ENCODE peak calls at places on chromosome 15, in eight cellular contexts. One of them, this sample, is unnamed.

GRCh38 chr15:81182746-81183402 is 13.8 kb upstream of the IL16 start:
- DNase-seq in pancreas: no peak
- DNase-seq in Calu3: no peak
- DNase-seq in GM13977: no peak
- DNase-seq in GM12865: no peak
- DNase-seq in fibroblast of lung: peak; percentile 47
- DNase-seq in neural crest cell: no peak
- DNase-seq in GM06990: no peak
- DNase-seq in this sample: no peak

GRCh38 chr15:62822228-62822627 is 220.3 kb upstream of the TPM1 start:
- DNase-seq in Calu3: no peak
- DNase-seq in GM06990: no peak
- DNase-seq in fibroblast of lung: no peak
- DNase-seq in GM12865: no peak
- DNase-seq in pancreas: no peak
- DNase-seq in neural crest cell: no peak
- DNase-seq in GM13977: no peak
- DNase-seq in this sample: no peak

GRCh38 chr15:86837631-86838030 is 758.0 kb downstream of the AGBL1 start:
- DNase-seq in Calu3: no peak
- DNase-seq in GM06990: no peak
- DNase-seq in GM13977: no peak
- DNase-seq in fibroblast of lung: peak; percentile 11
- DNase-seq in GM12865: no peak
- DNase-seq in pancreas: no peak
- DNase-seq in neural crest cell: no peak
- DNase-seq in this sample: no peak

GRCh38 chr15:90287096-90287495 is 21.6 kb downstream of the NGRN start:
- DNase-seq in neural crest cell: no peak
- DNase-seq in Calu3: no peak
- DNase-seq in pancreas: no peak
- DNase-seq in GM13977: no peak
- DNase-seq in fibroblast of lung: no peak
- DNase-seq in GM06990: no peak
- DNase-seq in GM12865: no peak
- DNase-seq in this sample: no peak

GRCh38 chr15:90219421-90220141 is 14.2 kb downstream of the CIB1 start:
- DNase-seq in Calu3: peak; percentile 68
- DNase-seq in fibroblast of lung: no peak
- DNase-seq in GM13977: peak; percentile 71
- DNase-seq in GM12865: peak; percentile 56
- DNase-seq in neural crest cell: peak; percentile 55
- DNase-seq in GM06990: peak; percentile 65
- DNase-seq in pancreas: peak; percentile 80
- DNase-seq in this sample: peak; percentile 67

GRCh38 chr15:89628791-89629715 is 26.2 kb downstream of the KIF7 start:
- DNase-seq in fibroblast of lung: no peak
- DNase-seq in GM06990: no peak
- DNase-seq in GM12865: no peak
- DNase-seq in pancreas: no peak
- DNase-seq in GM13977: peak; percentile 31
- DNase-seq in Calu3: no peak
- DNase-seq in neural crest cell: no peak
- DNase-seq in this sample: peak; percentile 11

GRCh38 chr15:98684441-98684840 is 36.1 kb downstream of the IGF1R start:
- DNase-seq in pancreas: no peak
- DNase-seq in Calu3: no peak
- DNase-seq in GM12865: no peak
- DNase-seq in neural crest cell: no peak
- DNase-seq in GM06990: no peak
- DNase-seq in GM13977: no peak
- DNase-seq in fibroblast of lung: peak; percentile 83
- DNase-seq in this sample: no peak

GRCh38 chr15:64148581-64148980 is 3.0 kb upstream of the SNX22 start:
- DNase-seq in GM13977: no peak
- DNase-seq in pancreas: no peak
- DNase-seq in fibroblast of lung: no peak
- DNase-seq in Calu3: no peak
- DNase-seq in GM06990: no peak
- DNase-seq in neural crest cell: no peak
- DNase-seq in GM12865: no peak
- DNase-seq in this sample: no peak

GRCh38 chr15:74794248-74794969 is 12.5 kb downstream of the CSK start:
- DNase-seq in pancreas: no peak
- DNase-seq in GM06990: no peak
- DNase-seq in GM12865: no peak
- DNase-seq in fibroblast of lung: no peak
- DNase-seq in neural crest cell: no peak
- DNase-seq in GM13977: no peak
- DNase-seq in Calu3: no peak
- DNase-seq in this sample: no peak

GRCh38 chr15:74794970-74795349 is 13.1 kb downstream of the CSK start:
- DNase-seq in Calu3: no peak
- DNase-seq in neural crest cell: no peak
- DNase-seq in GM12865: no peak
- DNase-seq in fibroblast of lung: no peak
- DNase-seq in pancreas: no peak
- DNase-seq in GM13977: no peak
- DNase-seq in GM06990: no peak
- DNase-seq in this sample: no peak

GRCh38 chr15:74792227-74793016 is 10.5 kb downstream of the CSK start:
- DNase-seq in neural crest cell: no peak
- DNase-seq in GM12865: no peak
- DNase-seq in GM06990: no peak
- DNase-seq in pancreas: no peak
- DNase-seq in Calu3: no peak
- DNase-seq in fibroblast of lung: no peak
- DNase-seq in GM13977: no peak
- DNase-seq in this sample: no peak

GRCh38 chr15:74791667-74792066 is 9.8 kb downstream of the CSK start:
- DNase-seq in pancreas: no peak
- DNase-seq in GM06990: no peak
- DNase-seq in fibroblast of lung: no peak
- DNase-seq in Calu3: no peak
- DNase-seq in neural crest cell: no peak
- DNase-seq in GM13977: no peak
- DNase-seq in GM12865: peak; percentile 44
- DNase-seq in this sample: no peak

DNA sequence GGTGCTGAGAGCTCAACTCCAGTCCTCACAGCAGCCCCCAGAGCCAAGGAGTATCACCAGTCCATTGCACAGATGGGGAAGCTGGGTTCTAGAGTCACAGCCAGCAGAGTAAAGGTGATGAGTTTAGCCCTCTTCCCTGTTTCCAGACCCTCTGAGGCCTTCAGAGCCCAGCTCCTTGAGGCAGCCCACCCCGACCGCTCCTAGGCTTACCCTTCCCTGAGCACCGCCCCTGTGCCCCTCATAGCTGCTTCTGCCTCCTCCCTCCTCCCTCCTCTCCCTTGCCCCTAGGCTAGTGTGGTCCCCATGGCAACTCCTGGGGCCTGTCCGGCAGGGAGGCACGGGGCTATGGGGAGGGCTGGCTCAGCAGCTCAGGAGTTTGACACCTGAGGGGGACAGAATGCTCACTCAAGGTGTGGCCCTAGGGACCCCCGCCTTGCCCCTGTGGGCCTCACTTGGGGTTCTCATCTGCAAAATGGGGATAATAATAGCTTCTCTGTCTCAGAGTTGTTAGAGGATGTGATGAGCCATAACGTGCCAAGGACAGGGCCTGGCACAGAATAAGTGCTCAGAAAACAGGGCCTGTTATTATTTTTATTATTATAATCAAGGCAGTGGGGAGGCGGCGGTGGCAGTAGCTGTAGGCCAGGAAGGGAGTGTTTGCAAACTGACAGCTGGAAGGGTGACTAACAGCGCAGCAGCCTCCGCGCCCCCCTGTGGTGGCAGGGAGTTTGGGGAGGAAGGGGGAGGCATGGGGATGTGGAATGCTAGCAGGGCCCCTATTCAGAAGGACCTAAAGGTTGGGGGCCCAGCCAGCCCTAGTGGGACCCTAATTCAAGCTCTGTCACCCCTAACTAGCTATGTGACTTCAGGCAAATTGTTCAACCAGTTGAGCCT is 11.5 kb downstream of the CSK start:
- DNase-seq in fibroblast of lung: no peak
- DNase-seq in Calu3: no peak
- DNase-seq in GM13977: no peak
- DNase-seq in GM06990: no peak
- DNase-seq in neural crest cell: peak; percentile 39
- DNase-seq in pancreas: no peak
- DNase-seq in GM12865: peak; percentile 73
- DNase-seq in this sample: no peak
- TF ChIP-seq CTCF in fibroblast of lung: peak; percentile 8
- TF ChIP-seq CTCF in Calu3: no peak
- TF ChIP-seq CTCF in GM13977: peak; percentile 69
- TF ChIP-seq CTCF in GM06990: peak; percentile 78
- TF ChIP-seq CTCF in neural crest cell: peak; percentile 21
- TF ChIP-seq CTCF in pancreas: no peak
- TF ChIP-seq CTCF in GM12865: peak; percentile 60
- TF ChIP-seq CTCF in this sample: peak; percentile 63

GRCh38 chr15:58755350-58755749 is 5.8 kb upstream of the ADAM10 start:
- DNase-seq in GM13977: no peak
- DNase-seq in fibroblast of lung: no peak
- DNase-seq in GM06990: no peak
- DNase-seq in neural crest cell: no peak
- DNase-seq in Calu3: no peak
- DNase-seq in GM12865: no peak
- DNase-seq in pancreas: no peak
- DNase-seq in this sample: no peak

GRCh38 chr15:58760385-58761009 is 10.6 kb upstream of the MINDY2 start:
- DNase-seq in GM13977: no peak
- DNase-seq in GM06990: no peak
- DNase-seq in pancreas: no peak
- DNase-seq in neural crest cell: no peak
- DNase-seq in fibroblast of lung: no peak
- DNase-seq in Calu3: no peak
- DNase-seq in GM12865: no peak
- DNase-seq in this sample: no peak

GRCh38 chr15:58761010-58761388 is 10.1 kb upstream of the MINDY2 start:
- DNase-seq in neural crest cell: no peak
- DNase-seq in GM13977: no peak
- DNase-seq in GM06990: no peak
- DNase-seq in pancreas: no peak
- DNase-seq in GM12865: no peak
- DNase-seq in fibroblast of lung: no peak
- DNase-seq in Calu3: no peak
- DNase-seq in this sample: no peak

GRCh38 chr15:58755956-58756355 is 6.4 kb upstream of the ADAM10 start:
- DNase-seq in GM06990: no peak
- DNase-seq in GM13977: no peak
- DNase-seq in GM12865: no peak
- DNase-seq in fibroblast of lung: no peak
- DNase-seq in neural crest cell: no peak
- DNase-seq in Calu3: peak; percentile 40
- DNase-seq in pancreas: no peak
- DNase-seq in this sample: no peak

DNA sequence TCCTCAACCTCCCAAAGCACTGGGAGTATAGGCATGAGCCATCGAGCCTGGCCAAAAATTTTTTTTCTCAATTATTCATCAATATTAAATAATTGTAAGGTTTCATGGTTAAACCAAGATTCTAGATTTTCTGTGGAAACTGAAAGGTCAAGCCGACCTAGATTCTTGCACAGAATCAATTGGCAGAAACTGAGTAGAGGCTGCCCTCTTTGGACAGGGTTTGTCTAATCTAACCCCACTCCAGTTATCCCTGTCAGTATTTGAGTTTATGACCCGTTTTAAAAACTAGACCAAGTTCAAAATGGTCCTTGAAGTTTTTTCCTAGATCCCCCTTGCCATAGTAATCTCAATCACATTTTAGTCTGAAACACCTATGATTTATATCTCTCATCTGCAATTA is 8.6 kb upstream of the ADAM10 start:
- DNase-seq in neural crest cell: no peak
- DNase-seq in GM12865: peak; percentile 46
- DNase-seq in pancreas: no peak
- DNase-seq in GM13977: peak; percentile 41
- DNase-seq in Calu3: peak; percentile 33
- DNase-seq in fibroblast of lung: peak; percentile 62
- DNase-seq in GM06990: no peak
- DNase-seq in this sample: peak; percentile 42
- TF ChIP-seq CTCF in neural crest cell: no peak
- TF ChIP-seq CTCF in GM12865: peak; percentile 34
- TF ChIP-seq CTCF in pancreas: peak; percentile 13
- TF ChIP-seq CTCF in GM13977: peak; percentile 53
- TF ChIP-seq CTCF in Calu3: no peak
- TF ChIP-seq CTCF in fibroblast of lung: peak; percentile 38
- TF ChIP-seq CTCF in GM06990: peak; percentile 51
- TF ChIP-seq CTCF in this sample: peak; percentile 37

GRCh38 chr15:38559908-38560307 is 4.7 kb downstream of the RASGRP1 start:
- DNase-seq in neural crest cell: no peak
- DNase-seq in GM12865: no peak
- DNase-seq in pancreas: no peak
- DNase-seq in GM06990: no peak
- DNase-seq in GM13977: no peak
- DNase-seq in fibroblast of lung: no peak
- DNase-seq in Calu3: no peak
- DNase-seq in this sample: no peak

GRCh38 chr15:38560456-38560926 is 4.1 kb downstream of the RASGRP1 start:
- DNase-seq in pancreas: no peak
- DNase-seq in GM06990: peak; percentile 45
- DNase-seq in GM12865: peak; percentile 83
- DNase-seq in Calu3: no peak
- DNase-seq in neural crest cell: no peak
- DNase-seq in fibroblast of lung: no peak
- DNase-seq in GM13977: peak; percentile 32
- DNase-seq in this sample: peak; percentile 34

GRCh38 chr15:38564557-38565286 is at the start of gene RASGRP1:
- DNase-seq in GM12865: peak; percentile 92
- DNase-seq in pancreas: peak; percentile 90
- DNase-seq in neural crest cell: peak; percentile 56
- DNase-seq in GM13977: peak; percentile 86
- DNase-seq in fibroblast of lung: peak; percentile 33
- DNase-seq in Calu3: peak; percentile 75
- DNase-seq in GM06990: peak; percentile 87
- DNase-seq in this sample: peak; percentile 84

GRCh38 chr15:38563723-38564519 is 693 bp downstream of the RASGRP1 start:
- DNase-seq in GM13977: peak; percentile 82
- DNase-seq in pancreas: peak; percentile 93
- DNase-seq in GM06990: peak; percentile 89
- DNase-seq in neural crest cell: peak; percentile 67
- DNase-seq in Calu3: peak; percentile 82
- DNase-seq in fibroblast of lung: peak; percentile 35
- DNase-seq in GM12865: peak; percentile 90
- DNase-seq in this sample: peak; percentile 83

DNA sequence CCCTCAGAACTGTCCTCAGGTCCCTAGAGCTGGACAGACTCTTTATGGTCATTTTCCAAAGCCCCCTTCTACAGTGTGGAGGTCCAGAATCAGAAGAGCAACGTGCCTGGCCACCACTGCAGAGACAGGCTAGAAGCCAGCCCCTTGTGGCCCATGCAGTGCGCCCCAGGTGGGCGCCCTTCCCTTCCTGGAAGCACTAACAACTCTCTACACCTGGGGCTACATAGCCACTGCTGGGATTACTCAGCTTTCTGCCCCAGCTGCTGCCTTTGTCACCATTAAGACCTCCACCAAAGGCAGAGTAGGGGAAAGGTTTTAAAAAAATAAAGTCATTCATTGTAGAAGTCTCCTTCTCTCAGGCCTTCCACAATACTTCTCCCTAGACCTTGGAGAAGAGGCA is 2.3 kb downstream of the RASGRP1 start:
- DNase-seq in Calu3: no peak
- DNase-seq in pancreas: no peak
- DNase-seq in GM12865: peak; percentile 53
- DNase-seq in neural crest cell: no peak
- DNase-seq in fibroblast of lung: no peak
- DNase-seq in GM13977: no peak
- DNase-seq in GM06990: no peak
- DNase-seq in this sample: peak; percentile 20
- TF ChIP-seq CTCF in Calu3: no peak
- TF ChIP-seq CTCF in pancreas: no peak
- TF ChIP-seq CTCF in GM12865: no peak
- TF ChIP-seq CTCF in neural crest cell: no peak
- TF ChIP-seq CTCF in fibroblast of lung: no peak
- TF ChIP-seq CTCF in GM13977: peak; percentile 34
- TF ChIP-seq CTCF in GM06990: peak; percentile 22
- TF ChIP-seq CTCF in this sample: no peak

GRCh38 chr15:75532413-75533250 is 46.5 kb downstream of the PTPN9 start:
- DNase-seq in GM13977: no peak
- DNase-seq in GM12865: peak; percentile 32
- DNase-seq in Calu3: peak; percentile 61
- DNase-seq in GM06990: no peak
- DNase-seq in pancreas: no peak
- DNase-seq in fibroblast of lung: peak; percentile 92
- DNase-seq in neural crest cell: peak; percentile 45
- DNase-seq in this sample: no peak
- TF ChIP-seq CTCF in GM13977: no peak
- TF ChIP-seq CTCF in GM12865: peak; percentile 21
- TF ChIP-seq CTCF in Calu3: peak; percentile 56
- TF ChIP-seq CTCF in GM06990: peak; percentile 41
- TF ChIP-seq CTCF in pancreas: peak; percentile 18
- TF ChIP-seq CTCF in fibroblast of lung: peak; percentile 34
- TF ChIP-seq CTCF in neural crest cell: peak; percentile 67
- TF ChIP-seq CTCF in this sample: peak; percentile 34